ENCODE peak calls at places on chromosome 20, in ten cellular contexts. G is hippocampal formation; K is dermis microvascular lymphatic vessel endothelial cell; H is adrenal gland; E is naive thymus-derived CD4-positive, alpha-beta T cell; R is fibroblast of lung; T is NCI-H345; N is amniotic epithelial cell; W is MM.1S; F is kidney glomerular epithelial cell. A is an unnamed sample.

GRCh38 chr20:47453167-47453782 is 48.4 kb upstream of the NCOA3 start:
- DNase-seq in G (no peak), K (peak; percentile 58), H (no peak), E (no peak), R (peak; percentile 92), T (no peak), N (peak; percentile 91), W (peak; percentile 93), F (peak; percentile 85), A (peak; percentile 68)

GRCh38 chr20:7912551-7912950 is 27.7 kb downstream of the HAO1 start:
- DNase-seq in G (no peak), K (peak; percentile 53), H (no peak), E (no peak), R (no peak), T (no peak), N (no peak), W (no peak), F (no peak), A (no peak)

GRCh38 chr20:17660667-17661066 is 21.4 kb downstream of the RRBP1 start:
- DNase-seq in G (no peak), K (no peak), H (no peak), E (no peak), R (no peak), T (no peak), N (no peak), W (no peak), F (no peak), A (no peak)

GRCh38 chr20:542777-543368 is 717 bp downstream of the CSNK2A1 start:
- DNase-seq in G (no peak), K (no peak), H (peak; percentile 41), E (peak; percentile 21), R (no peak), T (peak; percentile 29), N (no peak), W (peak; percentile 22), F (no peak), A (peak; percentile 56)

GRCh38 chr20:18650224-18650623 is 62.4 kb downstream of the DTD1 start:
- DNase-seq in G (no peak), K (no peak), H (no peak), E (no peak), R (no peak), T (no peak), N (no peak), W (no peak), F (no peak), A (no peak)

GRCh38 chr20:4045082-4045481 is 29.7 kb upstream of the RNF24 start:
- DNase-seq in G (no peak), K (no peak), H (no peak), E (no peak), R (no peak), T (no peak), N (no peak), W (no peak), F (no peak), A (no peak)

GRCh38 chr20:7144464-7144863 is 377.0 kb downstream of the BMP2 start:
- DNase-seq in G (no peak), K (no peak), H (no peak), E (no peak), R (no peak), T (no peak), N (peak; percentile 5), W (no peak), F (no peak), A (no peak)

GRCh38 chr20:41058007-41058673 is 29.5 kb downstream of the TOP1 start:
- DNase-seq in G (no peak), K (peak; percentile 81), H (no peak), E (no peak), R (peak; percentile 90), T (no peak), N (peak; percentile 89), W (no peak), F (peak; percentile 69), A (no peak)

GRCh38 chr20:64055893-64056638 is 6.6 kb upstream of the SOX18 start:
- DNase-seq in G (no peak), K (peak; percentile 87), H (peak; percentile 51), E (no peak), R (no peak), T (no peak), N (peak; percentile 58), W (no peak), F (peak; percentile 10), A (no peak)

GRCh38 chr20:44886276-44886671 is 769 bp downstream of the YWHAB start:
- DNase-seq in G (no peak), K (peak; percentile 34), H (peak; percentile 22), E (no peak), R (no peak), T (no peak), N (no peak), W (no peak), F (no peak), A (no peak)

GRCh38 chr20:14543040-14543439 is 205.6 kb upstream of the FLRT3 start:
- DNase-seq in G (no peak), K (no peak), H (no peak), E (no peak), R (no peak), T (no peak), N (peak; percentile 13), W (no peak), F (no peak), A (no peak)

GRCh38 chr20:21633829-21634228 is 71.6 kb upstream of the PAX1 start:
- DNase-seq in G (no peak), K (no peak), H (no peak), E (no peak), R (no peak), T (no peak), N (no peak), W (no peak), F (no peak), A (no peak)

GRCh38 chr20:16419138-16419715 is 154.0 kb downstream of the KIF16B start:
- DNase-seq in G (no peak), K (no peak), H (no peak), E (no peak), R (peak; percentile 9), T (no peak), N (no peak), W (no peak), F (no peak), A (no peak)

GRCh38 chr20:42945194-42945593 is 244.5 kb downstream of the PTPRT start:
- DNase-seq in G (no peak), K (no peak), H (no peak), E (no peak), R (no peak), T (no peak), N (no peak), W (no peak), F (no peak), A (no peak)

GRCh38 chr20:10571313-10571815 is 102.4 kb downstream of the JAG1 start:
- DNase-seq in G (no peak), K (no peak), H (no peak), E (no peak), R (no peak), T (no peak), N (no peak), W (no peak), F (no peak), A (no peak)

GRCh38 chr20:62816879-62817873 is at the start of gene COL9A3:
- DNase-seq in G (peak; percentile 60), K (no peak), H (no peak), E (no peak), R (no peak), T (no peak), N (no peak), W (no peak), F (no peak), A (no peak)

GRCh38 chr20:32820698-32821378 is 1.1 kb downstream of the MAPRE1 start:
- DNase-seq in G (no peak), K (no peak), H (no peak), E (no peak), R (no peak), T (peak; percentile 51), N (no peak), W (no peak), F (no peak), A (no peak)

GRCh38 chr20:24389686-24390085 is 79.7 kb upstream of the SYNDIG1 start:
- DNase-seq in G (peak; percentile 46), K (no peak), H (no peak), E (peak; percentile 62), R (no peak), T (no peak), N (no peak), W (no peak), F (no peak), A (peak; percentile 30)

GRCh38 chr20:58715709-58716475 is 23.3 kb downstream of the NPEPL1 start:
- DNase-seq in G (no peak), K (no peak), H (no peak), E (no peak), R (no peak), T (no peak), N (no peak), W (no peak), F (no peak), A (no peak)

GRCh38 chr20:37319120-37319717 is 26.7 kb upstream of the SRC start:
- DNase-seq in G (no peak), K (no peak), H (no peak), E (no peak), R (peak; percentile 94), T (no peak), N (peak; percentile 95), W (no peak), F (peak; percentile 46), A (no peak)

GRCh38 chr20:63642518-63643247 is 10.5 kb downstream of the STMN3 start:
- DNase-seq in G (no peak), K (no peak), H (no peak), E (peak; percentile 36), R (no peak), T (no peak), N (no peak), W (peak; percentile 41), F (no peak), A (no peak)

GRCh38 chr20:21514553-21515251 is 838 bp upstream of the NKX2-2 start:
- DNase-seq in G (peak; percentile 30), K (no peak), H (no peak), E (no peak), R (no peak), T (no peak), N (no peak), W (no peak), F (no peak), A (no peak)

GRCh38 chr20:63540417-63541186 is 3.4 kb upstream of the PTK6 start:
- DNase-seq in G (peak; percentile 19), K (no peak), H (no peak), E (no peak), R (no peak), T (no peak), N (no peak), W (no peak), F (no peak), A (peak; percentile 42)

GRCh38 chr20:64244870-64245603 is 10.5 kb upstream of the PCMTD2 start:
- DNase-seq in G (no peak), K (no peak), H (peak; percentile 1), E (no peak), R (no peak), T (peak; percentile 79), N (no peak), W (no peak), F (no peak), A (no peak)

GRCh38 chr20:25394996-25395395 is 4.4 kb upstream of the ABHD12 start:
- DNase-seq in G (no peak), K (no peak), H (no peak), E (no peak), R (no peak), T (no peak), N (no peak), W (no peak), F (no peak), A (no peak)

GRCh38 chr20:50446351-50447101 is 63.7 kb upstream of the PTPN1 start:
- DNase-seq in G (no peak), K (peak; percentile 59), H (no peak), E (no peak), R (no peak), T (no peak), N (no peak), W (no peak), F (no peak), A (no peak)

GRCh38 chr20:16349518-16350295 is 223.5 kb downstream of the KIF16B start:
- DNase-seq in G (no peak), K (no peak), H (no peak), E (no peak), R (peak; percentile 4), T (no peak), N (no peak), W (no peak), F (peak; percentile 43), A (no peak)

GRCh38 chr20:5171074-5171789 is 44.4 kb downstream of the CDS2 start:
- DNase-seq in G (no peak), K (peak; percentile 11), H (peak; percentile 32), E (no peak), R (no peak), T (peak; percentile 83), N (no peak), W (no peak), F (no peak), A (no peak)

A was measured in stimulated activated CD8-positive, alpha-beta memory T cell treated with anti-CD3 and anti-CD28 coated beads, Interleukin-4, amount 100 ng/mL, for 48 hours.